ENCODE peak calls at places on chromosomes 16 and 17, in six cellular contexts. S, O, H, N, Y and T are unnamed samples. For H3K9me3 and H3K4me1, the result is how much of the 10 kb centered on the place peaks cover.

GRCh38 chr17:7258731-7259554 is 3.3 kb downstream of the CLDN7 start:
- DNase-seq in S (no peak), O (no peak), H (peak), N (peak), Y (no peak), T (no peak)

GRCh38 chr17:78658281-78658785 is 81.1 kb upstream of the DNAH17 start:
- DNase-seq in S (no peak), O (no peak), H (no peak), N (no peak), Y (no peak), T (no peak)

GRCh38 chr17:40241435-40241834 is 22.3 kb downstream of the WIPF2 start:
- DNase-seq in S (no peak), O (no peak), H (no peak), N (no peak), Y (no peak), T (no peak)

GRCh38 chr17:41421116-41421515 is 3.3 kb downstream of the KRT37 start:
- DNase-seq in S (no peak), O (no peak), H (peak), N (no peak), Y (no peak), T (no peak)

GRCh38 chr17:5702951-5703510 is 118.7 kb upstream of the NLRP1 start:
- DNase-seq in S (no peak), O (no peak), H (no peak), N (no peak), Y (no peak), T (no peak)

GRCh38 chr16:52552643-52553042 is 5.7 kb upstream of the TOX3 start:
- DNase-seq in S (no peak), O (no peak), H (no peak), N (no peak), Y (no peak), T (no peak)

GRCh38 chr17:34095101-34095500 is 160.0 kb upstream of the CCL2 start:
- DNase-seq in S (no peak), O (no peak), H (no peak), N (no peak), Y (no peak), T (no peak)

GRCh38 chr17:49916854-49917515 is 52.0 kb upstream of the DLX4 start:
- DNase-seq in S (no peak), O (no peak), H (no peak), N (no peak), Y (no peak), T (no peak)

GRCh38 chr17:39541652-39542051 is 66.1 kb downstream of the NEUROD2 start:
- DNase-seq in S (no peak), O (no peak), H (no peak), N (no peak), Y (no peak), T (no peak)

GRCh38 chr16:27403601-27403992 is 1.6 kb downstream of the IL21R start:
- DNase-seq in S (no peak), O (no peak), H (no peak), N (no peak), Y (no peak), T (no peak)
- H3K4me3 ChIP-seq in S (no peak), O (no peak), H (no peak), N (no peak), Y (no peak), T (no peak)

GRCh38 chr16:3289998-3290673 is 6.8 kb downstream of the ZNF263 start:
- DNase-seq in S (no peak), O (no peak), H (no peak), N (no peak), Y (no peak), T (no peak)

GRCh38 chr16:3292604-3293003 is 9.3 kb downstream of the ZNF263 start:
- DNase-seq in S (no peak), O (no peak), H (no peak), N (no peak), Y (no peak), T (no peak)

GRCh38 chr16:3295783-3296182 is 9.4 kb downstream of the TIGD7 start:
- DNase-seq in S (no peak), O (no peak), H (no peak), N (no peak), Y (no peak), T (no peak)

DNA sequence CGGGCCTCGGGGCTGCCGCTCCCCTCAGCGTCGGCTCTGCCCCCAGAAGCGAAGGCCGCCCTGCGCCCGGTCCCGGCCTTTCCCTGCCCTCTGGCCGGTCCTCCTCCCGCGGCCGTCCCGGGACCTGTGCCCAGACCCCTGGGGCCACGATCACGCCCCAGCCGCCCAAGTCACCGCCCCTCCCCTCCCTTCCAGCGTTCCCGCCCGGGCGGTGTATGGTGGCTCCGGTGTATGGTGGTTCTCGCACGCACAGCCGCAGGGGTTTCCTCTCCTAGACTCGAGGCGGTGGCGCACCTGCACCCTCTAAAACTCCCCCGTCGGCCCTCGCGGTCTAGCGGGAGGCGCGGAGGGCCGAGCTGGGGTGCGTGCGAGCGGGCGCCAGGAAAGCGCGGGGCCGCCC is 10.0 kb downstream of the TIGD7 start:
- DNase-seq in S (no peak), O (no peak), H (no peak), N (no peak), Y (no peak), T (no peak)
- H3K9me3 ChIP-seq in S (under half), O (under half), H (half or more), N (half or more), Y (half or more), T (under half)

GRCh38 chr16:85563515-85564276 is 49.4 kb upstream of the GSE1 start:
- DNase-seq in S (peak), O (peak), H (no peak), N (peak), Y (no peak), T (no peak)
- H3K4me1 ChIP-seq in S (under half), O (under half), H (under half), N (half or more), Y (half or more), T (half or more)

DNA sequence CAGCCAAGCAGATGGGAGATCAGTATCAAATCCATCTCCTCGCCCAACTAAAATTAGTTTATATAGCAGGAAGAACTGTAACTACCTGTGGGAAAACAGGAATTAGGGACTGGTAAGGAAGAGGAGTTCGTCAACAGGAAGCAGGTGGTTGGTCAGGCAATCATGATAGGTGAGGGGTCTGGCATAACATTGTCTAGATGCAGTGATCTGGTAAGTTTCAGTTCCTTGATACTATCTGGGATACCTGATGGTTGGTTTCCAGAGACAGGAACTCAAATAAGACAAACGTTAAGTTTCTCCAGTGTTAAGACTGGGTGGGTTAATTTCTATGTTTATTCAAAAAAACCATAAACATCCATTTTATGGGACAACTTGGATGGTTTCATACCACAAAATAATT is 53.8 kb downstream of the CEP112 start:
- DNase-seq in S (no peak), O (no peak), H (no peak), N (no peak), Y (no peak), T (no peak)
- H3K4me3 ChIP-seq in S (no peak), O (no peak), H (no peak), N (no peak), Y (no peak), T (no peak)

GRCh38 chr16:35574454-35575431 is 2115.3 kb downstream of the TP53TG3F start:
- DNase-seq in S (no peak), O (peak), H (no peak), N (no peak), Y (no peak), T (no peak)
- H3K9me3 ChIP-seq in S (under half), O (under half), H (under half), N (half or more), Y (under half), T (under half)